ENCODE peak calls at places on chromosomes 13 and 19, in five cellular contexts. U is T-cell, Z is NCI-H1436, H is head of caudate nucleus, M is cardiac muscle cell. V is an unnamed sample.

GRCh38 chr13:59997976-59998375 is 165.8 kb downstream of the DIAPH3 start:
- DNase-seq in M (no peak), U (no peak), H (no peak), Z (no peak), V (no peak)

GRCh38 chr13:67238277-67238859 is 8.2 kb upstream of the PCDH9 start:
- DNase-seq in U (no peak), M (peak; percentile 26), H (no peak), Z (peak; percentile 1), V (peak; percentile 53)

GRCh38 chr19:50496189-50497029 is 14.6 kb downstream of the JOSD2 start:
- DNase-seq in H (peak; percentile 95), U (no peak), Z (no peak), M (peak; percentile 52), V (no peak)

GRCh38 chr13:66994097-66994496 is 236.0 kb downstream of the PCDH9 start:
- DNase-seq in U (no peak), H (peak; percentile 89), Z (no peak), M (peak; percentile 82), V (no peak)

GRCh38 chr19:46828484-46828883 is 22.2 kb downstream of the AP2S1 start:
- DNase-seq in U (no peak), H (no peak), M (no peak), Z (no peak), V (no peak)

GRCh38 chr13:98105929-98106336 is 37.0 kb upstream of the FARP1 start:
- DNase-seq in H (no peak), U (no peak), M (no peak), Z (no peak), V (no peak)

GRCh38 chr13:22940090-22940710 is 240.6 kb upstream of the SGCG start:
- DNase-seq in U (no peak), M (no peak), H (no peak), Z (no peak), V (no peak)

GRCh38 chr13:110497003-110497402 is 64.5 kb downstream of the RAB20 start:
- DNase-seq in H (no peak), Z (no peak), M (no peak), U (no peak), V (no peak)

GRCh38 chr13:56864451-56864850 is 276.3 kb upstream of the PRR20A start:
- DNase-seq in U (no peak), H (no peak), Z (no peak), M (no peak), V (no peak)

GRCh38 chr13:111211789-111212516 is 96.8 kb downstream of the ARHGEF7 start:
- DNase-seq in H (no peak), Z (no peak), U (no peak), M (peak; percentile 66), V (no peak)

GRCh38 chr13:35599385-35599784 is 122.9 kb upstream of the MAB21L1 start:
- DNase-seq in Z (no peak), H (no peak), U (no peak), M (peak; percentile 83), V (no peak)